ENCODE peak calls at places on chromosomes 2 and 18, in nine cellular contexts. G, K, Q, U, E, D, F, Z and O are unnamed samples.
A peak's percentile ranks its signal among the peaks of the same experiment; 100 is the strongest.

GRCh38 chr2:144466637-144467036 is 53.3 kb downstream of the ZEB2 start:
- DNase-seq in G (no peak), K (no peak), Q (no peak), U (no peak), E (no peak), D (no peak), F (no peak), Z (no peak), O (no peak)

GRCh38 chr2:26043862-26044736 is 10.2 kb downstream of the RAB10 start:
- DNase-seq in G (no peak), K (peak; percentile 25), Q (no peak), U (no peak), E (no peak), D (no peak), F (no peak), Z (no peak), O (no peak)

GRCh38 chr2:15241208-15241607 is 319.9 kb downstream of the NBAS start:
- DNase-seq in G (no peak), K (no peak), Q (no peak), U (no peak), E (no peak), D (no peak), F (no peak), Z (no peak), O (no peak)

GRCh38 chr2:223383315-223383714 is 218.8 kb downstream of the SCG2 start:
- DNase-seq in G (no peak), K (no peak), Q (no peak), U (no peak), E (no peak), D (no peak), F (no peak), Z (no peak), O (no peak)

GRCh38 chr2:73214120-73215035 is at the start of gene SMYD5:
- DNase-seq in G (peak; percentile 87), K (peak; percentile 85), Q (peak; percentile 85), U (peak; percentile 80), E (peak; percentile 75), D (peak; percentile 89), F (no peak), Z (peak; percentile 85), O (peak; percentile 85)

GRCh38 chr2:236665572-236666118 is 96.0 kb downstream of the ACKR3 start:
- DNase-seq in G (peak; percentile 35), K (no peak), Q (no peak), U (no peak), E (no peak), D (no peak), F (no peak), Z (no peak), O (no peak)

GRCh38 chr2:114039681-114040080 is 149.8 kb downstream of the ACTR3 start:
- DNase-seq in G (no peak), K (no peak), Q (no peak), U (no peak), E (no peak), D (no peak), F (no peak), Z (no peak), O (no peak)

GRCh38 chr2:237964578-237965404 is 2.0 kb upstream of the UBE2F start:
- DNase-seq in G (no peak), K (no peak), Q (no peak), U (no peak), E (no peak), D (no peak), F (no peak), Z (no peak), O (no peak)

GRCh38 chr18:49854681-49855080 is 41.3 kb upstream of the ACAA2 start:
- DNase-seq in G (no peak), K (no peak), Q (no peak), U (no peak), E (no peak), D (no peak), F (peak; percentile 21), Z (no peak), O (no peak)

GRCh38 chr18:9025104-9025838 is 77.2 kb upstream of the NDUFV2 start:
- DNase-seq in G (peak; percentile 79), K (no peak), Q (no peak), U (no peak), E (no peak), D (no peak), F (peak; percentile 37), Z (no peak), O (no peak)

GRCh38 chr2:164793531-164793930 is 48.1 kb downstream of the COBLL1 start:
- DNase-seq in G (no peak), K (no peak), Q (no peak), U (no peak), E (no peak), D (no peak), F (no peak), Z (no peak), O (no peak)